ENCODE peak calls at places on chromosomes 7 and 10, in four cellular contexts. One of them, this sample, is unnamed.

GRCh38 chr10:124252097-124252715 is 158.8 kb upstream of the CHST15 start:
- DNase-seq in endodermal cell: no peak
- DNase-seq in PC-9: no peak
- DNase-seq in GM13977: no peak
- DNase-seq in this sample: no peak

GRCh38 chr7:142581341-142581740 is 167.9 kb upstream of the PRSS1 start:
- DNase-seq in endodermal cell: no peak
- DNase-seq in PC-9: peak
- DNase-seq in GM13977: peak
- DNase-seq in this sample: no peak

GRCh38 chr10:110642980-110643655 is 1.0 kb upstream of the RBM20 start:
- DNase-seq in endodermal cell: peak
- DNase-seq in PC-9: no peak
- DNase-seq in GM13977: peak
- DNase-seq in this sample: no peak

GRCh38 chr10:44051584-44052385 is 333.1 kb downstream of the CXCL12 start:
- DNase-seq in endodermal cell: no peak
- DNase-seq in PC-9: no peak
- DNase-seq in GM13977: no peak
- DNase-seq in this sample: no peak

GRCh38 chr10:49710966-49711365 is 31.5 kb downstream of the C10orf53 start:
- DNase-seq in endodermal cell: no peak
- DNase-seq in PC-9: no peak
- DNase-seq in GM13977: no peak
- DNase-seq in this sample: no peak

GRCh38 chr7:143015102-143015501 is 11.8 kb downstream of the OR9A2 start:
- DNase-seq in endodermal cell: no peak
- DNase-seq in PC-9: no peak
- DNase-seq in GM13977: peak
- DNase-seq in this sample: no peak

GRCh38 chr10:70661623-70662361 is 10.5 kb upstream of the ADAMTS14 start:
- DNase-seq in endodermal cell: no peak
- DNase-seq in PC-9: no peak
- DNase-seq in GM13977: no peak
- DNase-seq in this sample: no peak

GRCh38 chr7:154960063-154960790 is 42.7 kb downstream of the PAXIP1 start:
- DNase-seq in endodermal cell: no peak
- DNase-seq in PC-9: no peak
- DNase-seq in GM13977: no peak
- DNase-seq in this sample: no peak

GRCh38 chr10:35236739-35237138 is 99.6 kb upstream of the CCNY start:
- DNase-seq in endodermal cell: no peak
- DNase-seq in PC-9: no peak
- DNase-seq in GM13977: no peak
- DNase-seq in this sample: no peak

GRCh38 chr10:106636781-106637491 is 527.6 kb downstream of the SORCS1 start:
- DNase-seq in endodermal cell: no peak
- DNase-seq in PC-9: no peak
- DNase-seq in GM13977: no peak
- DNase-seq in this sample: no peak

GRCh38 chr10:106863549-106863948 is 301.0 kb downstream of the SORCS1 start:
- DNase-seq in endodermal cell: peak
- DNase-seq in PC-9: no peak
- DNase-seq in GM13977: no peak
- DNase-seq in this sample: no peak

GRCh38 chr10:67926956-67927355 is 42.5 kb downstream of the SIRT1 start:
- DNase-seq in endodermal cell: no peak
- DNase-seq in PC-9: no peak
- DNase-seq in GM13977: no peak
- DNase-seq in this sample: no peak

GRCh38 chr10:92242910-92243671 is 47.8 kb downstream of the CPEB3 start:
- DNase-seq in endodermal cell: peak
- DNase-seq in PC-9: peak
- DNase-seq in GM13977: peak
- DNase-seq in this sample: no peak

GRCh38 chr10:122050811-122051210 is 61.8 kb downstream of the TACC2 start:
- DNase-seq in endodermal cell: peak
- DNase-seq in PC-9: no peak
- DNase-seq in GM13977: no peak
- DNase-seq in this sample: no peak

GRCh38 chr7:78301361-78301760 is 502.8 kb downstream of the PHTF2 start:
- DNase-seq in endodermal cell: no peak
- DNase-seq in PC-9: no peak
- DNase-seq in GM13977: no peak
- DNase-seq in this sample: no peak

GRCh38 chr10:77715081-77715480 is 77.5 kb upstream of the KCNMA1 start:
- DNase-seq in endodermal cell: peak
- DNase-seq in PC-9: no peak
- DNase-seq in GM13977: peak
- DNase-seq in this sample: no peak

GRCh38 chr10:17019696-17020095 is 109.9 kb downstream of the CUBN start:
- DNase-seq in endodermal cell: peak
- DNase-seq in PC-9: no peak
- DNase-seq in GM13977: no peak
- DNase-seq in this sample: no peak

GRCh38 chr10:57917019-57917418 is 350.7 kb downstream of the IPMK start:
- DNase-seq in endodermal cell: no peak
- DNase-seq in PC-9: no peak
- DNase-seq in GM13977: no peak
- DNase-seq in this sample: no peak

GRCh38 chr10:36021096-36021495 is 379.0 kb upstream of the FZD8 start:
- DNase-seq in endodermal cell: no peak
- DNase-seq in PC-9: no peak
- DNase-seq in GM13977: no peak
- DNase-seq in this sample: no peak

GRCh38 chr7:70416611-70417010 is 715.3 kb upstream of the GALNT17 start:
- DNase-seq in endodermal cell: peak
- DNase-seq in PC-9: no peak
- DNase-seq in GM13977: no peak
- DNase-seq in this sample: no peak

GRCh38 chr10:33139191-33139646 is 181.2 kb upstream of the ITGB1 start:
- DNase-seq in endodermal cell: no peak
- DNase-seq in PC-9: no peak
- DNase-seq in GM13977: no peak
- DNase-seq in this sample: peak

GRCh38 chr10:102673961-102674511 is 29.8 kb downstream of the TRIM8 start:
- DNase-seq in endodermal cell: peak
- DNase-seq in PC-9: no peak
- DNase-seq in GM13977: peak
- DNase-seq in this sample: peak

GRCh38 chr7:129468087-129468486 is 33.9 kb downstream of the STRIP2 start:
- DNase-seq in endodermal cell: no peak
- DNase-seq in PC-9: peak
- DNase-seq in GM13977: no peak
- DNase-seq in this sample: no peak

GRCh38 chr7:130394421-130395188 is 14.3 kb downstream of the CPA1 start:
- DNase-seq in endodermal cell: no peak
- DNase-seq in PC-9: no peak
- DNase-seq in GM13977: no peak
- DNase-seq in this sample: no peak

GRCh38 chr10:3780766-3781457 is 4.1 kb downstream of the KLF6 start:
- DNase-seq in endodermal cell: peak
- DNase-seq in PC-9: no peak
- DNase-seq in GM13977: no peak
- DNase-seq in this sample: no peak

GRCh38 chr7:139721417-139721816 is 56.4 kb downstream of the HIPK2 start:
- DNase-seq in endodermal cell: no peak
- DNase-seq in PC-9: no peak
- DNase-seq in GM13977: no peak
- DNase-seq in this sample: no peak

GRCh38 chr10:29409241-29410051 is 120.6 kb downstream of the LYZL1 start:
- DNase-seq in endodermal cell: no peak
- DNase-seq in PC-9: no peak
- DNase-seq in GM13977: peak
- DNase-seq in this sample: peak

GRCh38 chr10:106942035-106942662 is 222.4 kb downstream of the SORCS1 start:
- DNase-seq in endodermal cell: no peak
- DNase-seq in PC-9: no peak
- DNase-seq in GM13977: no peak
- DNase-seq in this sample: no peak

GRCh38 chr7:155000795-155001194 is 2.1 kb downstream of the PAXIP1 start:
- DNase-seq in endodermal cell: no peak
- DNase-seq in PC-9: no peak
- DNase-seq in GM13977: no peak
- DNase-seq in this sample: no peak

GRCh38 chr10:14386202-14386593 is 55.5 kb upstream of the FRMD4A start:
- DNase-seq in endodermal cell: no peak
- DNase-seq in PC-9: peak
- DNase-seq in GM13977: no peak
- DNase-seq in this sample: no peak

GRCh38 chr7:66193146-66193725 is 11.9 kb upstream of the TPST1 start:
- DNase-seq in endodermal cell: no peak
- DNase-seq in PC-9: no peak
- DNase-seq in GM13977: no peak
- DNase-seq in this sample: no peak

GRCh38 chr10:95429639-95430038 is 131.5 kb downstream of the SORBS1 start:
- DNase-seq in endodermal cell: no peak
- DNase-seq in PC-9: peak
- DNase-seq in GM13977: no peak
- DNase-seq in this sample: no peak
- TF ChIP-seq CTCF in endodermal cell: no peak
- TF ChIP-seq CTCF in PC-9: no peak
- TF ChIP-seq CTCF in GM13977: no peak
- TF ChIP-seq CTCF in this sample: no peak

DNA sequence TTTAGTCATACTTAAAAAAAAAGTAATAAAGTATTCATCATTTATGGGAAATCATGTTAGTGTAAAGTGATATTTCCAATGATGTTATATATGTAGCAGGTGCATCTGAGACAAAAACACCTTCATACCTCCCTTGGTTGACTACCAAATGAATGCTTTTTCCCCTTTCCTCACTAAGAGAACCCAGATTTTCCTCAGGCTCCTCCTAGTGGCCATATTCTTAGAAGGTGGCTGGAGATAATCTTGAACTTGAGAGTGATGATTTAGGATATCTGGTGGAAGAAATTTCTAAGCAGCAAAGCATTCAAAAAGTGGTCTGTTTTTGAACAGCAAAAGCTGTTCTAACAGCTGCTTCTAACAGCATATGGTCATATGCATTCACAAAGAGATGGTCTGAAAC is 16.8 kb upstream of the DNAH11 start:
- DNase-seq in endodermal cell: no peak
- DNase-seq in PC-9: no peak
- DNase-seq in GM13977: no peak
- DNase-seq in this sample: no peak
- TF ChIP-seq CTCF in endodermal cell: peak
- TF ChIP-seq CTCF in PC-9: peak
- TF ChIP-seq CTCF in GM13977: peak
- TF ChIP-seq CTCF in this sample: peak

DNA sequence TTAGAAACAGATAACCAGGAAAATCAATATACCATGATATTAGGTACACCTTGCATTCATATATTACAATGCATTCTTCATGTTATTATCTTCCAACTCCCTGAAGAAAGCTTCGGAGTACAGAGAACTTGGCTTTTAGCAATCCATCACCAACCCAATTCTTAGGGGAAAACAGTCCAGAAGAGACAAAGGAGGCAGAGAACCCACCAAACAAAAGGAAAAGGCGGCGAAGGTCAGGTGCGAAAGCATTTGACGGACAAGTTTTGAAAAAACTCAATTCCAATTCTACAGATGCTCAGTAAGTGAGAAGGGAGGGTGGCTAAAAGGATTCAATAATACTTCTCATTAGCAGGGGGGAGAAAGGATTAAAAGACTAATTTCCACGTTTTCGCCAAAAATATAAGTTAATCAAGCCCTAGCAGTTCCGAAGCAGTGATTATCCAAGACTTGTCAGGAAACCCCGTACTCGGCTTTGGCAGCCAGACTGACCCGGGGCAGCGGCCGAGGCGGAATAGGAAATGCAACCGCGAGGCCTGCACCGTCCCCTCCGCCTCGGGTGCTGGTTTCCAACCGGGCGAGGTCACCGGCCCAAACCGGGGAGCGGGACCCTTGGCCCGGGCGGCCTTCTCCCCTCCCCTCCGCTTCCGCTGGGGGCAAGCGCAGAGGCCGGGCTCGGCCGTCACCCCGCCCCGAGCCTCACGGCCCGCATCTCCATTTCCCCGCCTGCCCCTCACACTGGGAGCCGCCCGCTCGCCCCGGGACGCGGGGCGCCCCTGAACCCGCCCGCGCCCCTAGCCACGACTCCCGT is 747 bp downstream of the GDI2 start:
- DNase-seq in endodermal cell: peak
- DNase-seq in PC-9: no peak
- DNase-seq in GM13977: peak
- DNase-seq in this sample: peak
- TF ChIP-seq CTCF in endodermal cell: peak
- TF ChIP-seq CTCF in PC-9: no peak
- TF ChIP-seq CTCF in GM13977: no peak
- TF ChIP-seq CTCF in this sample: no peak

GRCh38 chr10:112678581-112678980 is 231.6 kb downstream of the VTI1A start:
- DNase-seq in endodermal cell: no peak
- DNase-seq in PC-9: no peak
- DNase-seq in GM13977: no peak
- DNase-seq in this sample: no peak
- TF ChIP-seq CTCF in endodermal cell: no peak
- TF ChIP-seq CTCF in PC-9: no peak
- TF ChIP-seq CTCF in GM13977: no peak
- TF ChIP-seq CTCF in this sample: no peak

GRCh38 chr10:74208997-74209396 is 58.0 kb downstream of the ADK start:
- DNase-seq in endodermal cell: no peak
- DNase-seq in PC-9: no peak
- DNase-seq in GM13977: no peak
- DNase-seq in this sample: no peak

GRCh38 chr10:74213019-74213418 is 62.0 kb downstream of the ADK start:
- DNase-seq in endodermal cell: no peak
- DNase-seq in PC-9: no peak
- DNase-seq in GM13977: no peak
- DNase-seq in this sample: no peak

GRCh38 chr10:74207681-74208080 is 56.7 kb downstream of the ADK start:
- DNase-seq in endodermal cell: no peak
- DNase-seq in PC-9: no peak
- DNase-seq in GM13977: no peak
- DNase-seq in this sample: no peak

GRCh38 chr10:74208081-74208480 is 57.1 kb downstream of the ADK start:
- DNase-seq in endodermal cell: peak
- DNase-seq in PC-9: no peak
- DNase-seq in GM13977: no peak
- DNase-seq in this sample: no peak

GRCh38 chr10:74213571-74214162 is 62.6 kb downstream of the ADK start:
- DNase-seq in endodermal cell: peak
- DNase-seq in PC-9: peak
- DNase-seq in GM13977: peak
- DNase-seq in this sample: no peak
- TF ChIP-seq CTCF in endodermal cell: peak
- TF ChIP-seq CTCF in PC-9: peak
- TF ChIP-seq CTCF in GM13977: peak
- TF ChIP-seq CTCF in this sample: peak

GRCh38 chr7:24591152-24591551 is 17.9 kb downstream of the PALS2 start:
- DNase-seq in endodermal cell: no peak
- DNase-seq in PC-9: no peak
- DNase-seq in GM13977: no peak
- DNase-seq in this sample: no peak
- TF ChIP-seq CTCF in endodermal cell: peak
- TF ChIP-seq CTCF in PC-9: no peak
- TF ChIP-seq CTCF in GM13977: peak
- TF ChIP-seq CTCF in this sample: no peak